ENCODE peak calls at places on chromosomes 1 and 21, in ten cellular contexts. One of them, this sample, is unnamed.

GRCh38 chr1:28359592-28360239 is 9.8 kb upstream of the PHACTR4 start:
- DNase-seq in small intestine: peak; percentile 71
- DNase-seq in heart right ventricle: peak; percentile 54
- DNase-seq in neuronal stem cell: peak; percentile 38
- DNase-seq in SK-N-SH: peak; percentile 75
- DNase-seq in HCT116: no peak
- DNase-seq in PC-3: peak; percentile 78
- DNase-seq in body of pancreas: peak; percentile 78
- DNase-seq in Panc1: no peak
- DNase-seq in upper lobe of left lung: peak; percentile 76
- DNase-seq in this sample: no peak

GRCh38 chr1:181936269-181936668 is 125.2 kb downstream of the ZNF648 start:
- DNase-seq in small intestine: no peak
- DNase-seq in heart right ventricle: no peak
- DNase-seq in neuronal stem cell: no peak
- DNase-seq in SK-N-SH: no peak
- DNase-seq in HCT116: no peak
- DNase-seq in PC-3: no peak
- DNase-seq in body of pancreas: no peak
- DNase-seq in Panc1: no peak
- DNase-seq in upper lobe of left lung: no peak
- DNase-seq in this sample: no peak

GRCh38 chr1:22431965-22432364 is 19.7 kb upstream of the ZBTB40 start:
- DNase-seq in small intestine: no peak
- DNase-seq in heart right ventricle: no peak
- DNase-seq in neuronal stem cell: no peak
- DNase-seq in SK-N-SH: no peak
- DNase-seq in HCT116: no peak
- DNase-seq in PC-3: no peak
- DNase-seq in body of pancreas: no peak
- DNase-seq in Panc1: no peak
- DNase-seq in upper lobe of left lung: no peak
- DNase-seq in this sample: no peak

GRCh38 chr1:158117854-158118691 is 62.6 kb upstream of the CD1D start:
- DNase-seq in small intestine: peak; percentile 63
- DNase-seq in heart right ventricle: peak; percentile 28
- DNase-seq in neuronal stem cell: no peak
- DNase-seq in SK-N-SH: peak; percentile 47
- DNase-seq in HCT116: peak; percentile 32
- DNase-seq in PC-3: peak; percentile 32
- DNase-seq in body of pancreas: peak; percentile 44
- DNase-seq in Panc1: no peak
- DNase-seq in upper lobe of left lung: peak; percentile 46
- DNase-seq in this sample: no peak

GRCh38 chr1:198751741-198752140 is 112.9 kb downstream of the PTPRC start:
- DNase-seq in small intestine: no peak
- DNase-seq in heart right ventricle: no peak
- DNase-seq in neuronal stem cell: no peak
- DNase-seq in SK-N-SH: no peak
- DNase-seq in HCT116: no peak
- DNase-seq in PC-3: no peak
- DNase-seq in body of pancreas: no peak
- DNase-seq in Panc1: no peak
- DNase-seq in upper lobe of left lung: no peak
- DNase-seq in this sample: no peak

GRCh38 chr1:153805042-153805745 is 30.0 kb downstream of the SLC27A3 start:
- DNase-seq in small intestine: peak; percentile 73
- DNase-seq in heart right ventricle: peak; percentile 80
- DNase-seq in neuronal stem cell: no peak
- DNase-seq in SK-N-SH: no peak
- DNase-seq in HCT116: peak; percentile 78
- DNase-seq in PC-3: peak; percentile 91
- DNase-seq in body of pancreas: peak; percentile 34
- DNase-seq in Panc1: peak; percentile 81
- DNase-seq in upper lobe of left lung: peak; percentile 81
- DNase-seq in this sample: no peak

GRCh38 chr1:31510853-31511789 is 65.2 kb upstream of the TINAGL1 start:
- DNase-seq in small intestine: peak; percentile 80
- DNase-seq in heart right ventricle: no peak
- DNase-seq in neuronal stem cell: no peak
- DNase-seq in SK-N-SH: no peak
- DNase-seq in HCT116: no peak
- DNase-seq in PC-3: peak; percentile 38
- DNase-seq in body of pancreas: peak; percentile 69
- DNase-seq in Panc1: no peak
- DNase-seq in upper lobe of left lung: no peak
- DNase-seq in this sample: no peak

GRCh38 chr1:27049607-27050006 is 37.0 kb upstream of the TENT5B start:
- DNase-seq in small intestine: no peak
- DNase-seq in heart right ventricle: no peak
- DNase-seq in neuronal stem cell: no peak
- DNase-seq in SK-N-SH: no peak
- DNase-seq in HCT116: no peak
- DNase-seq in PC-3: no peak
- DNase-seq in body of pancreas: no peak
- DNase-seq in Panc1: no peak
- DNase-seq in upper lobe of left lung: no peak
- DNase-seq in this sample: no peak

GRCh38 chr1:181504294-181505115 is 21.2 kb downstream of the CACNA1E start:
- DNase-seq in small intestine: peak; percentile 23
- DNase-seq in heart right ventricle: no peak
- DNase-seq in neuronal stem cell: no peak
- DNase-seq in SK-N-SH: no peak
- DNase-seq in HCT116: peak; percentile 62
- DNase-seq in PC-3: peak; percentile 19
- DNase-seq in body of pancreas: no peak
- DNase-seq in Panc1: no peak
- DNase-seq in upper lobe of left lung: no peak
- DNase-seq in this sample: peak; percentile 50

GRCh38 chr1:234745844-234746797 is 136.1 kb upstream of the IRF2BP2 start:
- DNase-seq in small intestine: no peak
- DNase-seq in heart right ventricle: no peak
- DNase-seq in neuronal stem cell: no peak
- DNase-seq in SK-N-SH: peak; percentile 71
- DNase-seq in HCT116: no peak
- DNase-seq in PC-3: peak; percentile 60
- DNase-seq in body of pancreas: no peak
- DNase-seq in Panc1: no peak
- DNase-seq in upper lobe of left lung: no peak
- DNase-seq in this sample: no peak

GRCh38 chr1:74579425-74579824 is 67.0 kb upstream of the LRRC53 start:
- DNase-seq in small intestine: no peak
- DNase-seq in heart right ventricle: no peak
- DNase-seq in neuronal stem cell: no peak
- DNase-seq in SK-N-SH: no peak
- DNase-seq in HCT116: no peak
- DNase-seq in PC-3: no peak
- DNase-seq in body of pancreas: no peak
- DNase-seq in Panc1: no peak
- DNase-seq in upper lobe of left lung: no peak
- DNase-seq in this sample: no peak

GRCh38 chr1:226001852-226002666 is 2.9 kb upstream of the SDE2 start:
- DNase-seq in small intestine: peak; percentile 37
- DNase-seq in heart right ventricle: peak; percentile 86
- DNase-seq in neuronal stem cell: no peak
- DNase-seq in SK-N-SH: no peak
- DNase-seq in HCT116: no peak
- DNase-seq in PC-3: peak; percentile 26
- DNase-seq in body of pancreas: peak; percentile 83
- DNase-seq in Panc1: no peak
- DNase-seq in upper lobe of left lung: peak; percentile 88
- DNase-seq in this sample: no peak

GRCh38 chr1:156444407-156445001 is 56.1 kb downstream of the MEF2D start:
- DNase-seq in small intestine: no peak
- DNase-seq in heart right ventricle: no peak
- DNase-seq in neuronal stem cell: no peak
- DNase-seq in SK-N-SH: peak; percentile 60
- DNase-seq in HCT116: peak; percentile 48
- DNase-seq in PC-3: peak; percentile 70
- DNase-seq in body of pancreas: no peak
- DNase-seq in Panc1: no peak
- DNase-seq in upper lobe of left lung: no peak
- DNase-seq in this sample: no peak

GRCh38 chr1:198088360-198089071 is 68.3 kb upstream of the NEK7 start:
- DNase-seq in small intestine: peak; percentile 8
- DNase-seq in heart right ventricle: no peak
- DNase-seq in neuronal stem cell: peak; percentile 9
- DNase-seq in SK-N-SH: peak; percentile 13
- DNase-seq in HCT116: peak; percentile 28
- DNase-seq in PC-3: peak; percentile 56
- DNase-seq in body of pancreas: no peak
- DNase-seq in Panc1: peak; percentile 27
- DNase-seq in upper lobe of left lung: peak; percentile 24
- DNase-seq in this sample: no peak

DNA sequence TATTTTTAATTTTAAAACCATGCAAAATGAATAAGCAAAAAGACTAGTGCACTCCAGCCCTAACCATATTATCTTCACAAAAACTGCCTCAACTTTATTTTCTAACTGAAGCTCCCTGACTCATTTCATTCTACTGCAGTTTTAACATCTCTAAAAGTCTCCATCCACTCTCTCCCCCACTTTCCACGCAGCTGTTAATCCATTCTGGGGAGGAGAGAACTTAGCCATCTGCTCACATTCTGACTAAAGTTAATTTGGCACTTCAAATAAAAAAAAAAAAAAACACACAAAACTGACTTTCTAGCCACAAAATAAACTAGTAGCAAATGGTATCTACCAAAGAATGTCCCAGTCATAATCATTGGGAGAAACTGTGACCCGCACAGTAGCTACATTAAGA is 5.4 kb upstream of the MYBPHL start:
- DNase-seq in small intestine: no peak
- DNase-seq in heart right ventricle: no peak
- DNase-seq in neuronal stem cell: no peak
- DNase-seq in SK-N-SH: no peak
- DNase-seq in HCT116: no peak
- DNase-seq in PC-3: no peak
- DNase-seq in body of pancreas: no peak
- DNase-seq in Panc1: no peak
- DNase-seq in upper lobe of left lung: no peak
- DNase-seq in this sample: no peak
- H3K36me3 ChIP-seq in small intestine: peaks cover 5% of the 10 kb centered on the region
- H3K36me3 ChIP-seq in heart right ventricle: no peaks in the 10 kb centered on the region
- H3K36me3 ChIP-seq in neuronal stem cell: peaks cover 20% of the 10 kb centered on the region
- H3K36me3 ChIP-seq in SK-N-SH: peaks cover 17% of the 10 kb centered on the region
- H3K36me3 ChIP-seq in HCT116: no peaks in the 10 kb centered on the region
- H3K36me3 ChIP-seq in PC-3: no peaks in the 10 kb centered on the region
- H3K36me3 ChIP-seq in body of pancreas: peaks cover 7% of the 10 kb centered on the region
- H3K36me3 ChIP-seq in Panc1: no peaks in the 10 kb centered on the region
- H3K36me3 ChIP-seq in upper lobe of left lung: peaks cover 61% of the 10 kb centered on the region
- H3K36me3 ChIP-seq in this sample: peaks cover 10% of the 10 kb centered on the region

DNA sequence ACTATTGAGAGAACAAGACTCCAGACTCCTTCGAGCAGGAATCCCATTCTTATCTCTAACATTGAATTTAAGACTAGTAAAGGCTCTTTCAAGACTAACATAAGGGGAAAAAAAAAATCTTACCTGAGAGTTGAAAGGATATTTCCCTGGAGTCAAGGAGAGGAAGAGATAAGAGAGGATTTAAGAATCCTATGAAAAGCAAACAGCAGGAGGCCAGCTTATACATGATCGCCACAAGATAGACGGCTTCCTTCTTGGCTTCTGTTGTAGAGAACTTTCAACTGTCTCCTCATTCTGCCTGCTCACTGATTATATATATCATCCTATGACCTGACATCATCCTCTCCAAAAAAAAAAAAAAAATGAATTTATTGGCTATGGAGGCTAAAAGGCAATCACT is at the start of gene UTS2:
- DNase-seq in small intestine: no peak
- DNase-seq in heart right ventricle: no peak
- DNase-seq in neuronal stem cell: no peak
- DNase-seq in SK-N-SH: no peak
- DNase-seq in HCT116: no peak
- DNase-seq in PC-3: no peak
- DNase-seq in body of pancreas: no peak
- DNase-seq in Panc1: no peak
- DNase-seq in upper lobe of left lung: no peak
- DNase-seq in this sample: no peak
- H3K4me1 ChIP-seq in small intestine: no peaks in the 10 kb centered on the region
- H3K4me1 ChIP-seq in heart right ventricle: no peaks in the 10 kb centered on the region
- H3K4me1 ChIP-seq in neuronal stem cell: no peaks in the 10 kb centered on the region
- H3K4me1 ChIP-seq in SK-N-SH: no peaks in the 10 kb centered on the region
- H3K4me1 ChIP-seq in HCT116: no peaks in the 10 kb centered on the region
- H3K4me1 ChIP-seq in PC-3: peaks cover 2% of the 10 kb centered on the region
- H3K4me1 ChIP-seq in body of pancreas: no peaks in the 10 kb centered on the region
- H3K4me1 ChIP-seq in Panc1: no peaks in the 10 kb centered on the region
- H3K4me1 ChIP-seq in upper lobe of left lung: no peaks in the 10 kb centered on the region
- H3K4me1 ChIP-seq in this sample: no peaks in the 10 kb centered on the region

GRCh38 chr21:38351176-38351959 is 94.6 kb downstream of the KCNJ15 start:
- DNase-seq in small intestine: no peak
- DNase-seq in heart right ventricle: no peak
- DNase-seq in neuronal stem cell: no peak
- DNase-seq in SK-N-SH: no peak
- DNase-seq in HCT116: no peak
- DNase-seq in PC-3: no peak
- DNase-seq in body of pancreas: no peak
- DNase-seq in Panc1: no peak
- DNase-seq in upper lobe of left lung: no peak
- DNase-seq in this sample: no peak

GRCh38 chr21:38354231-38354630 is 97.4 kb downstream of the KCNJ15 start:
- DNase-seq in small intestine: no peak
- DNase-seq in heart right ventricle: no peak
- DNase-seq in neuronal stem cell: no peak
- DNase-seq in SK-N-SH: no peak
- DNase-seq in HCT116: no peak
- DNase-seq in PC-3: no peak
- DNase-seq in body of pancreas: no peak
- DNase-seq in Panc1: no peak
- DNase-seq in upper lobe of left lung: no peak
- DNase-seq in this sample: no peak

GRCh38 chr21:38351961-38352521 is 95.2 kb downstream of the KCNJ15 start:
- DNase-seq in small intestine: no peak
- DNase-seq in heart right ventricle: no peak
- DNase-seq in neuronal stem cell: no peak
- DNase-seq in SK-N-SH: no peak
- DNase-seq in HCT116: no peak
- DNase-seq in PC-3: peak; percentile 67
- DNase-seq in body of pancreas: no peak
- DNase-seq in Panc1: no peak
- DNase-seq in upper lobe of left lung: no peak
- DNase-seq in this sample: no peak

GRCh38 chr21:38350681-38351080 is 93.9 kb downstream of the KCNJ15 start:
- DNase-seq in small intestine: no peak
- DNase-seq in heart right ventricle: no peak
- DNase-seq in neuronal stem cell: no peak
- DNase-seq in SK-N-SH: no peak
- DNase-seq in HCT116: no peak
- DNase-seq in PC-3: no peak
- DNase-seq in body of pancreas: no peak
- DNase-seq in Panc1: no peak
- DNase-seq in upper lobe of left lung: peak; percentile 76
- DNase-seq in this sample: no peak

GRCh38 chr21:38352536-38353219 is 95.9 kb downstream of the KCNJ15 start:
- DNase-seq in small intestine: peak; percentile 11
- DNase-seq in heart right ventricle: peak; percentile 62
- DNase-seq in neuronal stem cell: peak; percentile 48
- DNase-seq in SK-N-SH: peak; percentile 35
- DNase-seq in HCT116: peak; percentile 1
- DNase-seq in PC-3: peak; percentile 86
- DNase-seq in body of pancreas: peak; percentile 61
- DNase-seq in Panc1: no peak
- DNase-seq in upper lobe of left lung: peak; percentile 83
- DNase-seq in this sample: peak; percentile 50
- H3K27ac ChIP-seq in small intestine: no peak overlapping the region
- H3K27ac ChIP-seq in heart right ventricle: peak overlapping the region; percentile 87
- H3K27ac ChIP-seq in neuronal stem cell: no peak overlapping the region
- H3K27ac ChIP-seq in SK-N-SH: no peak overlapping the region
- H3K27ac ChIP-seq in HCT116: no peak overlapping the region
- H3K27ac ChIP-seq in PC-3: peak overlapping the region; percentile 51
- H3K27ac ChIP-seq in body of pancreas: no peak overlapping the region
- H3K27ac ChIP-seq in Panc1: no peak overlapping the region
- H3K27ac ChIP-seq in upper lobe of left lung: peak overlapping the region; percentile 71
- H3K27ac ChIP-seq in this sample: no peak overlapping the region

GRCh38 chr21:44079446-44079845 is 27.8 kb upstream of the PWP2 start:
- DNase-seq in small intestine: no peak
- DNase-seq in heart right ventricle: no peak
- DNase-seq in neuronal stem cell: no peak
- DNase-seq in SK-N-SH: no peak
- DNase-seq in HCT116: no peak
- DNase-seq in PC-3: no peak
- DNase-seq in body of pancreas: no peak
- DNase-seq in Panc1: no peak
- DNase-seq in upper lobe of left lung: no peak
- DNase-seq in this sample: no peak
- H3K36me3 ChIP-seq in small intestine: peaks cover 16% of the 10 kb centered on the region
- H3K36me3 ChIP-seq in heart right ventricle: no peaks in the 10 kb centered on the region
- H3K36me3 ChIP-seq in neuronal stem cell: peaks cover 27% of the 10 kb centered on the region
- H3K36me3 ChIP-seq in SK-N-SH: peaks cover 77% of the 10 kb centered on the region
- H3K36me3 ChIP-seq in HCT116: peaks cover 42% of the 10 kb centered on the region
- H3K36me3 ChIP-seq in PC-3: peaks cover 59% of the 10 kb centered on the region
- H3K36me3 ChIP-seq in body of pancreas: peaks cover 15% of the 10 kb centered on the region
- H3K36me3 ChIP-seq in Panc1: no peaks in the 10 kb centered on the region
- H3K36me3 ChIP-seq in upper lobe of left lung: peaks cover 96% of the 10 kb centered on the region
- H3K36me3 ChIP-seq in this sample: peaks cover 16% of the 10 kb centered on the region

This sample was measured in iPS DF 6.9.